ENCODE peak calls at places on chromosomes 12 and 14, in ten cellular contexts. O is cardiac fibroblast, Q is A549, J is MCF 10A, K is neural progenitor cell, C is lung, U is GM13977, P is brain microvascular endothelial cell, X is astrocyte of the spinal cord, L is glutamatergic neuron. T is an unnamed sample.

GRCh38 chr12:122874081-122874480 is 21.8 kb downstream of the VPS37B start:
- DNase-seq in O (no peak), Q (no peak), J (no peak), K (peak), C (no peak), U (no peak), P (no peak), X (no peak), L (peak), T (no peak)

GRCh38 chr12:96249196-96250118 is 55.3 kb downstream of the ELK3 start:
- DNase-seq in O (peak), Q (no peak), J (no peak), K (peak), C (no peak), U (no peak), P (peak), X (peak), L (no peak), T (no peak)

GRCh38 chr14:105531088-105531957 is 4.9 kb downstream of the TMEM121 start:
- DNase-seq in O (no peak), Q (no peak), J (no peak), K (no peak), C (no peak), U (no peak), P (no peak), X (no peak), L (no peak), T (no peak)

GRCh38 chr12:131075611-131076010 is 121.9 kb downstream of the ADGRD1 start:
- DNase-seq in O (no peak), Q (no peak), J (no peak), K (no peak), C (no peak), U (no peak), P (no peak), X (no peak), L (no peak), T (no peak)

GRCh38 chr12:116529686-116530085 is 29.5 kb upstream of the MAP1LC3B2 start:
- DNase-seq in O (no peak), Q (no peak), J (no peak), K (no peak), C (no peak), U (no peak), P (no peak), X (no peak), L (no peak), T (no peak)

GRCh38 chr12:52676163-52676562 is 4.0 kb downstream of the KRT1 start:
- DNase-seq in O (no peak), Q (no peak), J (no peak), K (no peak), C (no peak), U (no peak), P (no peak), X (no peak), L (no peak), T (no peak)

GRCh38 chr12:59472273-59472672 is 123.6 kb upstream of the SLC16A7 start:
- DNase-seq in O (no peak), Q (no peak), J (no peak), K (no peak), C (no peak), U (no peak), P (no peak), X (no peak), L (no peak), T (no peak)

GRCh38 chr12:96438330-96438729 is 38.1 kb upstream of the CDK17 start:
- DNase-seq in O (no peak), Q (no peak), J (no peak), K (no peak), C (no peak), U (no peak), P (no peak), X (no peak), L (no peak), T (no peak)

GRCh38 chr14:35140718-35141581 is 18.6 kb downstream of the PRORP start:
- DNase-seq in O (no peak), Q (no peak), J (no peak), K (no peak), C (no peak), U (no peak), P (no peak), X (peak), L (no peak), T (peak)

GRCh38 chr12:109531411-109531810 is 41.9 kb downstream of the MMAB start:
- DNase-seq in O (no peak), Q (no peak), J (no peak), K (no peak), C (no peak), U (no peak), P (no peak), X (no peak), L (no peak), T (no peak)

GRCh38 chr14:21894003-21894897 is 220.6 kb upstream of the OR4E1 start:
- DNase-seq in O (no peak), Q (peak), J (peak), K (peak), C (no peak), U (no peak), P (no peak), X (no peak), L (peak), T (peak)
- TF ChIP-seq CTCF in O (peak), Q (no peak), J (peak), K (peak), C (no peak), U (peak), P (peak), X (peak), L (peak), T (peak)

DNA sequence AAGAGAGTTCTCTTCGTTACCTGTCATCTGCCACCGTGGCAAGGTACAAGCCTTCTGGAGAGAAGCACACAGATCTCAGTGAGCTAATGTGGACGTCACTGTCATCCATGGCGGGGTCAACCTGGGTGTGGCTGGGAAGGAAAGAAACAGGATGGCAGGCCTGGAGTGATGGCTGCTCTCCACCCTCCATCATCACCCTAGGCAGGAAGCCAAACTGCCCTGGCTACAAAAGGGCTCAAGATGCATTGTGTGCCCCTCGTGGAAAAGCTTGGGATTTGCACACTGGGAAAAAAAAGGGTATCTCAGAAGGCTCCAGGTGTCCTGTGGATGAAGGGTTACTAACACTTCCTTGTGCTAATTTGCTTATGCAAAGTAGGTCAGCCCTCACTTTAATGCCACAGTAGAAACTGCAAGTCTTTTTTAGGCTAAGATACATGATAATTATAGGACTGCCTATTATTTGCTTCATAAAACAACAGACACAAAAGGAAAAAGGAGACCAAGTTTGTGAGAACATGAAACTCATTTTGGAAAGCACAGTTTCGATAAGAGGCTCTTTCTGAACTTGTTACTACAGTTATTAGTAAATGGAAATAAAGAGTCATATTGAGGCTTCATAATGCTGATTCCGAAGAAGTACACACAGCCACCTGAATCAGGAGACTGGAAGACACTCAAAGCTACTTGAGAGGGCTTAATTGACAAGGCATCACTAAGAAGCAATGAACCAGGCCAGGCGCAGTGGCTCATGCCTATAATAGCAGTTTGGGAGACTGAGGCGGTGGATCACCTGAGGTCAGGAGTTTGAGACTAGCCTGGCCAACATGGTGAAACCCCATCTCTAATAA is 18.9 kb downstream of the RFC5 start:
- DNase-seq in O (peak), Q (peak), J (no peak), K (peak), C (no peak), U (peak), P (peak), X (peak), L (no peak), T (peak)
- TF ChIP-seq CTCF in O (peak), Q (no peak), J (no peak), K (no peak), C (no peak), U (peak), P (peak), X (peak), L (peak), T (no peak)

DNA sequence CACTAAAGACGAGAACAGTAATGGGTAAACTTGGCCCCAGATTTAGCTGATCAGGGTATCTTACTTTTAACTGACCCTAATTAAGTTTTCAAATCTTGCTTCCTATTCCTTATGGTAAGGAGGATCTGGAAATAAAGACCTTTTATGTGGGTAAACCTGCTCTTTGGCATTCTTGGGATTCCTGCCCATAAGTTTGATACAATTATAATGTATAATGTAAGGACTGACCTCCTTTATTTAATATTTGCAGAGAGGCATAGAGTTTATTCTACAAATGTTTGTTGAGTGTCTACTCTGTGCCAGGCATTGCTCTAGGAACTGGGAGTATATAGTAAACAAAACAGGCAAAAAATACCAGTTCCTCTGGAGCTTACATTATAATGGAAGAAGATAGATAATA is 4.4 kb upstream of the PRDM4 start:
- DNase-seq in O (no peak), Q (no peak), J (no peak), K (no peak), C (no peak), U (no peak), P (no peak), X (no peak), L (no peak), T (no peak)
- TF ChIP-seq CTCF in O (no peak), Q (no peak), J (no peak), K (no peak), C (no peak), U (no peak), P (no peak), X (no peak), L (no peak), T (no peak)

GRCh38 chr12:121579981-121580868 is 598 bp downstream of the KDM2B start:
- DNase-seq in O (peak), Q (peak), J (peak), K (peak), C (peak), U (peak), P (peak), X (peak), L (peak), T (peak)

GRCh38 chr12:121579190-121579791 is 1.5 kb downstream of the KDM2B start:
- DNase-seq in O (peak), Q (no peak), J (no peak), K (peak), C (peak), U (peak), P (no peak), X (no peak), L (peak), T (no peak)

GRCh38 chr12:121580959-121581680 is at the start of gene KDM2B:
- DNase-seq in O (peak), Q (no peak), J (no peak), K (peak), C (no peak), U (no peak), P (peak), X (peak), L (no peak), T (no peak)

GRCh38 chr12:121582583-121583333 is 1.9 kb upstream of the KDM2B start:
- DNase-seq in O (peak), Q (no peak), J (no peak), K (peak), C (no peak), U (no peak), P (no peak), X (no peak), L (no peak), T (no peak)

GRCh38 chr12:121581681-121582439 is 1.0 kb upstream of the KDM2B start:
- DNase-seq in O (peak), Q (no peak), J (no peak), K (peak), C (no peak), U (no peak), P (no peak), X (peak), L (no peak), T (no peak)
- TF ChIP-seq CTCF in O (no peak), Q (no peak), J (no peak), K (no peak), C (no peak), U (no peak), P (no peak), X (no peak), L (no peak), T (no peak)